ENCODE peak calls at places on chromosomes 2 and 18, in eight cellular contexts. One of them, this sample, is unnamed.

GRCh38 chr2:24492283-24493272 is 1.5 kb downstream of the NCOA1 start:
- DNase-seq in activated B cell treated with CpG ODN at 0.5 μM for 24 hours: no peak
- DNase-seq in foreskin fibroblast: peak
- DNase-seq in sigmoid colon: no peak
- DNase-seq in MM.1S: no peak
- DNase-seq in breast epithelium: no peak
- DNase-seq in astrocyte of the cerebellum: no peak
- DNase-seq in HL-60: no peak
- DNase-seq in this sample: no peak

GRCh38 chr2:25252291-25253152 is 84.1 kb upstream of the POMC start:
- DNase-seq in breast epithelium: no peak
- DNase-seq in activated B cell treated with CpG ODN at 0.5 μM for 24 hours: peak
- DNase-seq in MM.1S: peak
- DNase-seq in astrocyte of the cerebellum: no peak
- DNase-seq in HL-60: no peak
- DNase-seq in foreskin fibroblast: peak
- DNase-seq in sigmoid colon: peak
- DNase-seq in this sample: no peak

GRCh38 chr2:46394649-46395510 is 84.5 kb upstream of the TMEM247 start:
- DNase-seq in MM.1S: no peak
- DNase-seq in sigmoid colon: no peak
- DNase-seq in HL-60: no peak
- DNase-seq in activated B cell treated with CpG ODN at 0.5 μM for 24 hours: no peak
- DNase-seq in astrocyte of the cerebellum: no peak
- DNase-seq in breast epithelium: no peak
- DNase-seq in foreskin fibroblast: no peak
- DNase-seq in this sample: no peak

GRCh38 chr2:234904785-234905184 is 47.0 kb upstream of the SH3BP4 start:
- DNase-seq in sigmoid colon: no peak
- DNase-seq in activated B cell treated with CpG ODN at 0.5 μM for 24 hours: no peak
- DNase-seq in HL-60: no peak
- DNase-seq in breast epithelium: no peak
- DNase-seq in foreskin fibroblast: no peak
- DNase-seq in astrocyte of the cerebellum: no peak
- DNase-seq in MM.1S: no peak
- DNase-seq in this sample: no peak

GRCh38 chr18:56285387-56286055 is 352.9 kb downstream of the TXNL1 start:
- DNase-seq in astrocyte of the cerebellum: no peak
- DNase-seq in MM.1S: no peak
- DNase-seq in activated B cell treated with CpG ODN at 0.5 μM for 24 hours: no peak
- DNase-seq in foreskin fibroblast: peak
- DNase-seq in HL-60: no peak
- DNase-seq in sigmoid colon: no peak
- DNase-seq in breast epithelium: no peak
- DNase-seq in this sample: no peak

GRCh38 chr2:227106845-227107759 is 56.9 kb downstream of the COL4A4 start:
- DNase-seq in sigmoid colon: no peak
- DNase-seq in breast epithelium: no peak
- DNase-seq in foreskin fibroblast: peak
- DNase-seq in MM.1S: peak
- DNase-seq in HL-60: no peak
- DNase-seq in activated B cell treated with CpG ODN at 0.5 μM for 24 hours: no peak
- DNase-seq in astrocyte of the cerebellum: peak
- DNase-seq in this sample: no peak

GRCh38 chr18:48577478-48578190 is 38.8 kb downstream of the CTIF start:
- DNase-seq in HL-60: no peak
- DNase-seq in foreskin fibroblast: no peak
- DNase-seq in sigmoid colon: no peak
- DNase-seq in MM.1S: no peak
- DNase-seq in breast epithelium: no peak
- DNase-seq in astrocyte of the cerebellum: no peak
- DNase-seq in activated B cell treated with CpG ODN at 0.5 μM for 24 hours: no peak
- DNase-seq in this sample: peak

GRCh38 chr2:170031288-170031687 is 146.7 kb upstream of the MYO3B start:
- DNase-seq in MM.1S: no peak
- DNase-seq in breast epithelium: no peak
- DNase-seq in sigmoid colon: no peak
- DNase-seq in foreskin fibroblast: no peak
- DNase-seq in HL-60: no peak
- DNase-seq in astrocyte of the cerebellum: no peak
- DNase-seq in activated B cell treated with CpG ODN at 0.5 μM for 24 hours: no peak
- DNase-seq in this sample: no peak

GRCh38 chr18:77000527-77000926 is 132.1 kb downstream of the MBP start:
- DNase-seq in MM.1S: peak
- DNase-seq in breast epithelium: peak
- DNase-seq in foreskin fibroblast: peak
- DNase-seq in sigmoid colon: peak
- DNase-seq in astrocyte of the cerebellum: no peak
- DNase-seq in activated B cell treated with CpG ODN at 0.5 μM for 24 hours: no peak
- DNase-seq in HL-60: no peak
- DNase-seq in this sample: no peak

GRCh38 chr2:189629553-189630453 is 31.5 kb upstream of the ASNSD1 start:
- DNase-seq in activated B cell treated with CpG ODN at 0.5 μM for 24 hours: no peak
- DNase-seq in MM.1S: no peak
- DNase-seq in astrocyte of the cerebellum: no peak
- DNase-seq in HL-60: no peak
- DNase-seq in foreskin fibroblast: peak
- DNase-seq in breast epithelium: no peak
- DNase-seq in sigmoid colon: no peak
- DNase-seq in this sample: no peak

GRCh38 chr2:189631849-189632248 is 29.4 kb upstream of the ASNSD1 start:
- DNase-seq in foreskin fibroblast: no peak
- DNase-seq in sigmoid colon: peak
- DNase-seq in MM.1S: no peak
- DNase-seq in activated B cell treated with CpG ODN at 0.5 μM for 24 hours: no peak
- DNase-seq in HL-60: no peak
- DNase-seq in astrocyte of the cerebellum: no peak
- DNase-seq in breast epithelium: no peak
- DNase-seq in this sample: no peak

GRCh38 chr2:189625636-189626035 is 35.6 kb upstream of the ASNSD1 start:
- DNase-seq in astrocyte of the cerebellum: no peak
- DNase-seq in activated B cell treated with CpG ODN at 0.5 μM for 24 hours: no peak
- DNase-seq in breast epithelium: no peak
- DNase-seq in sigmoid colon: no peak
- DNase-seq in foreskin fibroblast: no peak
- DNase-seq in MM.1S: no peak
- DNase-seq in HL-60: no peak
- DNase-seq in this sample: no peak

GRCh38 chr2:189627789-189628188 is 33.5 kb upstream of the ASNSD1 start:
- DNase-seq in HL-60: no peak
- DNase-seq in astrocyte of the cerebellum: no peak
- DNase-seq in MM.1S: no peak
- DNase-seq in breast epithelium: no peak
- DNase-seq in activated B cell treated with CpG ODN at 0.5 μM for 24 hours: no peak
- DNase-seq in foreskin fibroblast: no peak
- DNase-seq in sigmoid colon: no peak
- DNase-seq in this sample: no peak

GRCh38 chr2:189628817-189629552 is 32.3 kb upstream of the ASNSD1 start:
- DNase-seq in sigmoid colon: no peak
- DNase-seq in astrocyte of the cerebellum: no peak
- DNase-seq in HL-60: no peak
- DNase-seq in activated B cell treated with CpG ODN at 0.5 μM for 24 hours: no peak
- DNase-seq in breast epithelium: no peak
- DNase-seq in MM.1S: no peak
- DNase-seq in foreskin fibroblast: peak
- DNase-seq in this sample: no peak
- TF ChIP-seq CTCF in sigmoid colon: no peak
- TF ChIP-seq CTCF in astrocyte of the cerebellum: no peak
- TF ChIP-seq CTCF in HL-60: no peak
- TF ChIP-seq CTCF in activated B cell treated with CpG ODN at 0.5 μM for 24 hours: no peak
- TF ChIP-seq CTCF in breast epithelium: no peak
- TF ChIP-seq CTCF in MM.1S: no peak
- TF ChIP-seq CTCF in foreskin fibroblast: no peak
- TF ChIP-seq CTCF in this sample: peak

GRCh38 chr2:69231760-69232277 is 155.2 kb downstream of the GFPT1 start:
- DNase-seq in sigmoid colon: no peak
- DNase-seq in foreskin fibroblast: no peak
- DNase-seq in activated B cell treated with CpG ODN at 0.5 μM for 24 hours: no peak
- DNase-seq in MM.1S: no peak
- DNase-seq in HL-60: no peak
- DNase-seq in breast epithelium: no peak
- DNase-seq in astrocyte of the cerebellum: no peak
- DNase-seq in this sample: no peak
- TF ChIP-seq CTCF in sigmoid colon: no peak
- TF ChIP-seq CTCF in foreskin fibroblast: no peak
- TF ChIP-seq CTCF in activated B cell treated with CpG ODN at 0.5 μM for 24 hours: no peak
- TF ChIP-seq CTCF in MM.1S: no peak
- TF ChIP-seq CTCF in HL-60: no peak
- TF ChIP-seq CTCF in breast epithelium: no peak
- TF ChIP-seq CTCF in astrocyte of the cerebellum: no peak
- TF ChIP-seq CTCF in this sample: no peak

GRCh38 chr18:36372902-36373301 is 75.4 kb downstream of the FHOD3 start:
- DNase-seq in astrocyte of the cerebellum: peak
- DNase-seq in foreskin fibroblast: peak
- DNase-seq in sigmoid colon: no peak
- DNase-seq in HL-60: peak
- DNase-seq in MM.1S: no peak
- DNase-seq in breast epithelium: peak
- DNase-seq in activated B cell treated with CpG ODN at 0.5 μM for 24 hours: no peak
- DNase-seq in this sample: no peak
- TF ChIP-seq CTCF in astrocyte of the cerebellum: peak
- TF ChIP-seq CTCF in foreskin fibroblast: no peak
- TF ChIP-seq CTCF in sigmoid colon: no peak
- TF ChIP-seq CTCF in HL-60: no peak
- TF ChIP-seq CTCF in MM.1S: no peak
- TF ChIP-seq CTCF in breast epithelium: no peak
- TF ChIP-seq CTCF in activated B cell treated with CpG ODN at 0.5 μM for 24 hours: no peak
- TF ChIP-seq CTCF in this sample: peak

GRCh38 chr2:238003234-238004032 is 36.6 kb downstream of the UBE2F start:
- DNase-seq in astrocyte of the cerebellum: no peak
- DNase-seq in foreskin fibroblast: no peak
- DNase-seq in activated B cell treated with CpG ODN at 0.5 μM for 24 hours: no peak
- DNase-seq in sigmoid colon: no peak
- DNase-seq in MM.1S: no peak
- DNase-seq in breast epithelium: no peak
- DNase-seq in HL-60: no peak
- DNase-seq in this sample: no peak
- TF ChIP-seq CTCF in astrocyte of the cerebellum: no peak
- TF ChIP-seq CTCF in foreskin fibroblast: no peak
- TF ChIP-seq CTCF in activated B cell treated with CpG ODN at 0.5 μM for 24 hours: no peak
- TF ChIP-seq CTCF in sigmoid colon: no peak
- TF ChIP-seq CTCF in MM.1S: no peak
- TF ChIP-seq CTCF in breast epithelium: no peak
- TF ChIP-seq CTCF in HL-60: no peak
- TF ChIP-seq CTCF in this sample: no peak

GRCh38 chr2:161427413-161428239 is 11.5 kb downstream of the TBR1 start:
- DNase-seq in MM.1S: no peak
- DNase-seq in astrocyte of the cerebellum: no peak
- DNase-seq in breast epithelium: no peak
- DNase-seq in HL-60: no peak
- DNase-seq in sigmoid colon: no peak
- DNase-seq in foreskin fibroblast: peak
- DNase-seq in activated B cell treated with CpG ODN at 0.5 μM for 24 hours: no peak
- DNase-seq in this sample: no peak

GRCh38 chr2:161428240-161428587 is 12.1 kb downstream of the TBR1 start:
- DNase-seq in foreskin fibroblast: no peak
- DNase-seq in activated B cell treated with CpG ODN at 0.5 μM for 24 hours: no peak
- DNase-seq in sigmoid colon: no peak
- DNase-seq in MM.1S: no peak
- DNase-seq in HL-60: no peak
- DNase-seq in breast epithelium: no peak
- DNase-seq in astrocyte of the cerebellum: no peak
- DNase-seq in this sample: no peak

GRCh38 chr2:161426416-161426787 is 10.3 kb downstream of the TBR1 start:
- DNase-seq in sigmoid colon: no peak
- DNase-seq in breast epithelium: no peak
- DNase-seq in MM.1S: no peak
- DNase-seq in foreskin fibroblast: no peak
- DNase-seq in astrocyte of the cerebellum: no peak
- DNase-seq in HL-60: no peak
- DNase-seq in activated B cell treated with CpG ODN at 0.5 μM for 24 hours: no peak
- DNase-seq in this sample: no peak

GRCh38 chr2:161425966-161426365 is 9.9 kb downstream of the TBR1 start:
- DNase-seq in activated B cell treated with CpG ODN at 0.5 μM for 24 hours: no peak
- DNase-seq in MM.1S: no peak
- DNase-seq in HL-60: no peak
- DNase-seq in astrocyte of the cerebellum: no peak
- DNase-seq in breast epithelium: no peak
- DNase-seq in sigmoid colon: no peak
- DNase-seq in foreskin fibroblast: no peak
- DNase-seq in this sample: no peak

DNA sequence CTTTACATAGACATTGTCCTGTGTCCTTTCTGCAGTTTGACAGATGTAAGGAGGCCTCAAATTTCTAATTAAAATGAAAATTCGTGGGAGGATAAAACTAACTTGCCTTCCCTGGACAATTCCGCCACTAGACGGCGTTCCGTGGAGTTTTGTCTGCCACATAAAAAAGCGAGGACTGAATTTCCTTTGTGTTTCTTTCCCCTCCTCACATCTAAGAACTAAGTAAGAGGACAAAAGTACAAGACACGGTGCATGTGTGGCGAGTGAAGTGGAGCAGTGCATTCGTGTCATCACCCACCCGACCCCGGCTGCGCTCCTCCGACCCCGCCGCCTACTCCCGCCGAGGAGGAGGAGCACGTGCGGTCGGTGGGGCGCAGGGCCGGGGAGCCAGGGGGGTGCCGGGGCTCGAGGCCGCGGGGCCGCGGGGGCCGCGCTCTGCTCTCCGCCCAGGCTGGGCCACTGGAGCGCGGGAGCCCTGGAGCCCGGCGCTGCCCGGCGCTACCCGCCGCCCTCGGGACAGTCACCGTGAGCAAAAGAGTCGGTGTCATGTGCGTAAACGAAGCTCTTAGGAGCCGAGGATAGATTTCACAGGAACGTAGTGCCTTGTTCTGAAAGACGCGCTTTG is 10.8 kb downstream of the TBR1 start:
- DNase-seq in HL-60: no peak
- DNase-seq in MM.1S: no peak
- DNase-seq in sigmoid colon: no peak
- DNase-seq in activated B cell treated with CpG ODN at 0.5 μM for 24 hours: no peak
- DNase-seq in foreskin fibroblast: peak
- DNase-seq in astrocyte of the cerebellum: peak
- DNase-seq in breast epithelium: no peak
- DNase-seq in this sample: no peak
- TF ChIP-seq CTCF in HL-60: peak
- TF ChIP-seq CTCF in MM.1S: no peak
- TF ChIP-seq CTCF in sigmoid colon: no peak
- TF ChIP-seq CTCF in activated B cell treated with CpG ODN at 0.5 μM for 24 hours: no peak
- TF ChIP-seq CTCF in foreskin fibroblast: peak
- TF ChIP-seq CTCF in astrocyte of the cerebellum: peak
- TF ChIP-seq CTCF in breast epithelium: no peak
- TF ChIP-seq CTCF in this sample: peak

GRCh38 chr18:66900837-66901236 is 296.9 kb upstream of the CDH19 start:
- DNase-seq in MM.1S: no peak
- DNase-seq in breast epithelium: no peak
- DNase-seq in foreskin fibroblast: no peak
- DNase-seq in astrocyte of the cerebellum: no peak
- DNase-seq in HL-60: no peak
- DNase-seq in sigmoid colon: no peak
- DNase-seq in activated B cell treated with CpG ODN at 0.5 μM for 24 hours: no peak
- DNase-seq in this sample: no peak
- TF ChIP-seq CTCF in MM.1S: no peak
- TF ChIP-seq CTCF in breast epithelium: no peak
- TF ChIP-seq CTCF in foreskin fibroblast: no peak
- TF ChIP-seq CTCF in astrocyte of the cerebellum: no peak
- TF ChIP-seq CTCF in HL-60: no peak
- TF ChIP-seq CTCF in sigmoid colon: no peak
- TF ChIP-seq CTCF in activated B cell treated with CpG ODN at 0.5 μM for 24 hours: no peak
- TF ChIP-seq CTCF in this sample: no peak

This sample was measured in chondrocyte.